ENCODE peak calls at places on chromosome 22, in nine cellular contexts. T is esophagus squamous epithelium, S is transverse colon, H is right lobe of liver, I is Peyer's patch, G is K562, D is spleen, U is heart left ventricle, B is testis. L is an unnamed sample.

GRCh38 chr22:30944986-30945385 is 23.6 kb downstream of the MORC2 start:
- DNase-seq in B (no peak), T (no peak), S (no peak), I (no peak), U (no peak), G (no peak), D (no peak), H (no peak), L (no peak)

GRCh38 chr22:30680998-30681770 is 13.5 kb upstream of the OSBP2 start:
- DNase-seq in G (no peak), D (no peak), B (no peak), S (no peak), H (no peak), U (no peak), I (no peak), T (no peak), L (peak)

GRCh38 chr22:49230194-49230577 is 597.5 kb downstream of the BRD1 start:
- DNase-seq in D (peak), S (no peak), H (no peak), I (no peak), U (no peak), B (peak), T (no peak), G (peak), L (no peak)

GRCh38 chr22:36374603-36375024 is 13.2 kb downstream of the MYH9 start:
- DNase-seq in T (no peak), I (peak), S (peak), H (no peak), U (peak), G (no peak), B (no peak), D (no peak), L (no peak)

GRCh38 chr22:35743466-35743865 is 25.8 kb downstream of the APOL5 start:
- DNase-seq in D (no peak), T (no peak), G (no peak), S (no peak), U (no peak), B (no peak), I (no peak), H (no peak), L (no peak)

GRCh38 chr22:32839776-32840571 is 38.5 kb downstream of the TIMP3 start:
- DNase-seq in H (no peak), G (no peak), I (no peak), U (peak), D (no peak), S (no peak), B (no peak), T (no peak), L (no peak)

GRCh38 chr22:40281717-40282116 is 64.6 kb upstream of the ADSL start:
- DNase-seq in T (no peak), U (no peak), S (no peak), H (no peak), G (no peak), I (no peak), D (no peak), B (no peak), L (no peak)

GRCh38 chr22:35561796-35562526 is 21.3 kb downstream of the RASD2 start:
- DNase-seq in T (no peak), G (peak), I (no peak), H (no peak), B (no peak), S (no peak), D (no peak), U (no peak), L (no peak)

DNA sequence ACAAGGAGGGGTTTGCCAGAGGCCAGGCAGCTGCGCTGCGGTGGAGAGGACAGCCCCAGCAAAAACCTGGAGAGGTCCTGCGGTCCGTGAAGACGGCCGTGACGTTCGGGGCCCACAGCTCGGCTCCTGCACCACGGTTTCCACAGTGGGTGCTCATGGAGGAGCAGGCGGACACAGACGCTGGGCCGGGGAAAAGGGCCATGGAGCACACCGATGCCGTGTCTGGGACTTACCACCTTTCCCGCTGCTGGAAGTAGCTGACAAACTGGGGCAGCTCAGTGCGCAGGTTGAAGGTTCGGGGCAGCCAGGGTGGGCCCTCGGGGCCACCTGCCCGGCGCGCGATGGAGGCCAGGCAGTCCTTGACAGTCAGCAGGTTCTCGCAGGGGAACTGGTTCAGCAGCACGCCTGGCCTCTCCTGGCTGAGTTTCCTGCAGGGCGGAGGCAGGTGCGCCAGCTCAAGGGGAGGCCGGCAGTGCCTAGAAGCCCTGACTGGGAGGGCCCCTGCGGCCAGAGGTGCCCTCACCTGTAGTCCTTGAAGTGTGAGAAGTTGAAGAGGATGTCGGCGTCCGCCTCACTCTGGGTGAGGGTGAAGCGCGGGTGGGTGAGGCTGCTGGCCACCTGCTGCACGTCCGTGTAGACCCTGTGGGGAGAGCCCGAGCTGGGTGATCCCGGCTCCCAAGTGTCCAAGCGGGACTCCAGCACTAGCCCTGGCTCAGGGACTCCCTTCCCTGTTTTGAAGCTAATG is 12.8 kb downstream of the TTLL12 start:
- DNase-seq in D (peak), I (peak), H (no peak), U (peak), B (no peak), T (no peak), G (no peak), S (no peak), L (no peak)
- TF ChIP-seq POLR2A in D (no peak), I (no peak), H (no peak), U (no peak), B (no peak), T (no peak), G (no peak), S (no peak), L (no peak)

GRCh38 chr22:22362311-22362710 is 117.7 kb downstream of the VPREB1 start:
- DNase-seq in T (no peak), D (no peak), G (no peak), U (no peak), S (no peak), I (no peak), B (no peak), H (no peak), L (no peak)
- TF ChIP-seq POLR2A in T (no peak), D (no peak), G (no peak), U (no peak), S (no peak), I (no peak), B (no peak), H (no peak), L (no peak)

DNA sequence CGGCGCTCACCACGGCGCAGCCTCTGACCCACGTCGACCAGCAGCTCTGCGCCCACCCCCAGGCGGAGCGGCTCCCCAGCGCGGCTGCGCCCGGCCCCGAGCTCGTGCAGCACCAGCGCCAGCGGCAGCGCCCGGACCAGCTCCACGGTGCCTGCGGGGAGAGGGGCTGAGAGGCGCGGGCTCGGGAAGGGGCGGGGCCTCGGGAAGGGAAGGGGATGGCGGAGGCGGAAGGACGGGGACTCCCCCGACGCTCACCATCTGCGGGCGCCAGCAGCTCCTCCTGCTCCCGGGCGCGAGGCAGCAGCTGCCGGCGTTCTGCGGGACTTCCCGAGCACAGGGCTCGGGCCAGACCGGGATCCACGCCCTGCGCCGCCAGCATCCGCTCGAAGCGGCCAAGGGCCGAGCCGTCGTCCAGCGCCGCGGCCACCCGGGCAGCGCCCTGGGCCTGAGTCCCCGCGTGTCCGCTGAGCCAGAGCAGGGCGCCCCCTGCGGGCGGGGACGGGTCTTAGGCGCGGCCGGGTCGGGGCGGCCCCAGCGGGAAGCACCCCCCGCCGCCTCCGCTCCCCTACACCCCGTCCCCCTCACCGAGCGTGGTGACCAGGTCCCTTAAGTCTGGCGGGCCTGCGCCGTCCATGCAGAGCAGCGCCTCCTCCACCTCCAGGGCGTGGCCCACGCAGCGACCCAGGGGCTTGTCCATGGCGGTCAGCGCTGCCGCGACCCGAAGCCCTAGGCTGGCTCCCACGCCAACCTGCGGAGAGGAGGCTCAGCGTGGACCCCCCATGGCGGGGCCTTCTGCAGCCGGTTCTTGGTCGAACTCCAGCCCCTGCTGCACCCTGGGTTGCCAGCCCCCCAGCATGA is 822 bp upstream of the SCO2 start:
- DNase-seq in I (peak), G (peak), T (no peak), H (peak), U (peak), B (peak), D (peak), S (peak), L (peak)
- TF ChIP-seq POLR2A in I (peak), G (no peak), T (no peak), H (peak), U (peak), B (no peak), D (no peak), S (no peak), L (no peak)

GRCh38 chr22:46671824-46672432 is 51.7 kb downstream of the GRAMD4 start:
- DNase-seq in B (no peak), U (no peak), I (no peak), G (no peak), D (no peak), T (no peak), S (no peak), H (no peak), L (no peak)
- TF ChIP-seq POLR2A in B (no peak), U (no peak), I (no peak), G (no peak), D (no peak), T (no peak), S (no peak), H (no peak), L (no peak)

DNA sequence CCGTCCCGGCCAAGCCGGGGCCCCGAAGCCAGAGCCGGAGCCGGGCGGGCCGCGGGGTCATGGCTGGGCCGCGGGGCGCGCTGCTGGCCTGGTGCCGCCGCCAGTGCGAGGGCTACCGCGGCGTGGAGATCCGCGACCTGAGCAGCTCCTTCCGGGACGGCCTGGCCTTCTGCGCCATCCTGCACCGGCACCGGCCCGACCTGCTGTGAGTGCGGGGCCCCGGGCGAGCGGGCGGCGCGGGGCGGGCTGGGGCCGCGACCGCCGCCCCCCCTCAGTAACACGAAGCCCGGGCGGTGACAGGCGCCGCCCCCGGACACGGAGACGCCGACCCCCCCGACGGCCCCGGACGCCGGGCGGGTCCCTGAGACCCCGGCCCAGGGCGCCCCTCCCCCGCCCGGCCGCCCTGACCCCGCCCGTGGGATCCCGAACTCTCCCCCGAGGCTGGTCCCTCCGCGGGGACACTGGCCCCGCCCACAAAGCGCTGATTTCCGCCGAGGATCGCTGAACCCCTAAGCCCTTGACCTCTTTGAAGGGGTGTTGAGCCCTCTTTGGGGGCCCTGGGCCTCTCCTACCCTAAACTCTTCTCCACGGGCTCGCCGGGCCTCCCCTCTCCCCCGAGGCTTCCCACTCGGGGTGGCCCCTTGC is 389 bp downstream of the MICALL1 start:
- DNase-seq in S (peak), U (no peak), D (peak), H (no peak), T (no peak), I (peak), B (peak), G (peak), L (peak)
- TF ChIP-seq POLR2A in S (no peak), U (no peak), D (no peak), H (no peak), T (no peak), I (no peak), B (no peak), G (no peak), L (no peak)

DNA sequence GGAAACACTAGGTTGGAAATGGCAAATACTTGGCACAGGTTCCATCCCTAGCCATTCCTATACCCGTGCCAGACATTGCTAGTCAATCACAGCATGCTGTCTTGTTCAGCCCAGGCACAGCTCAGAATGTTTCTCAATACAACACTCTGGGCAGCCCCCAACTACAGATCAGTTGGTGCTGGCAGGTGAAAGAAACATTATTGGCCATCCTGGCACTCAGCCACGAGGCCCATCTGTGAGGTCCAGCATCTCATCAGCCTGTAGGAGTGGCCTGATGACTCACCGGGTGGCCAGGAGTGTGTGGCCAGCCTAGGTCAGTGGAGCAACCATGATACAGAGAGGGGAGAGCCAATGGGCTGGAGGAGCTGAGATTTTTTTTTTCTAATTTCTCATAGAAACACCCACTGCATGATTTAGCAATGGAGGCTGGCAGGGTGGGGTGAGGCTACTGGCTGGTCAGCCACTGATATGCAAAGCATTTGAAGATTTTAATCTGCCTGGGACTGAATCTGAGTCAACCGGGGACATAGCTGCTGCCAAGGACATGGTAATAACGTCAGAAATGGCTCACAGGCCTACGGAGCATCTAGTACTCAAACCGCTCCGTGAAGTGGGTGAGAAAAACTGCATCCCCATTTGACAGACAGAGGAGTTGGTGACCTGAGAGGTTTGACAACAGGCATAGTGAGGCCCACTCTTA is 5.4 kb downstream of the MYO18B start:
- DNase-seq in G (peak), I (no peak), T (no peak), H (peak), B (no peak), D (no peak), U (peak), S (peak), L (no peak)
- TF ChIP-seq POLR2A in G (no peak), I (no peak), T (no peak), H (no peak), B (no peak), D (no peak), U (peak), S (no peak), L (no peak)

GRCh38 chr22:38864361-38865191 is 7.4 kb downstream of the CBX6 start:
- DNase-seq in H (peak), U (peak), S (peak), G (no peak), B (peak), I (peak), T (no peak), D (peak), L (peak)
- TF ChIP-seq POLR2A in H (no peak), U (no peak), S (no peak), G (no peak), B (no peak), I (no peak), T (no peak), D (no peak), L (no peak)

GRCh38 chr22:41542224-41542623 is 2.0 kb downstream of the POLR3H start:
- DNase-seq in T (no peak), B (no peak), H (no peak), U (no peak), D (no peak), S (no peak), G (no peak), I (no peak), L (no peak)

GRCh38 chr22:41540365-41540764 is 3.9 kb downstream of the POLR3H start:
- DNase-seq in G (no peak), D (no peak), B (no peak), I (no peak), H (no peak), T (no peak), S (no peak), U (no peak), L (no peak)

GRCh38 chr22:41544671-41545476 is 604 bp upstream of the POLR3H start:
- DNase-seq in T (no peak), S (no peak), I (no peak), G (no peak), U (no peak), B (no peak), H (no peak), D (no peak), L (no peak)

GRCh38 chr22:41541484-41541883 is 2.8 kb downstream of the POLR3H start:
- DNase-seq in S (no peak), G (no peak), B (no peak), T (no peak), I (no peak), H (no peak), U (no peak), D (no peak), L (no peak)

GRCh38 chr22:41543854-41544670 is at the start of gene POLR3H:
- DNase-seq in H (peak), B (peak), U (peak), I (peak), S (peak), D (peak), T (peak), G (peak), L (peak)
- TF ChIP-seq POLR2A in H (peak), B (no peak), U (peak), I (peak), S (peak), D (no peak), T (no peak), G (no peak), L (no peak)